ENCODE peak calls at places on chromosomes 12 and 14, in eight cellular contexts. One of them, this sample, is unnamed.

GRCh38 chr14:54675236-54676125 is 108.6 kb downstream of the SAMD4A start:
- DNase-seq in stimulated activated CD4-positive, alpha-beta T cell treated with anti-CD3 and anti-CD28 coated beads, TNF-alpha, amount 100 ng/mL, for 48 hours: no peak
- DNase-seq in B cell: no peak
- DNase-seq in RPMI7951: no peak
- DNase-seq in activated CD4-positive, CD25-positive, alpha-beta regulatory T cell: no peak
- DNase-seq in GM19239: no peak
- DNase-seq in retinal pigment epithelial cell: no peak
- DNase-seq in lower lobe of right lung: no peak
- DNase-seq in this sample: no peak

GRCh38 chr12:104687823-104688573 is 231.2 kb downstream of the CHST11 start:
- DNase-seq in activated CD4-positive, CD25-positive, alpha-beta regulatory T cell: no peak
- DNase-seq in B cell: no peak
- DNase-seq in GM19239: no peak
- DNase-seq in RPMI7951: no peak
- DNase-seq in lower lobe of right lung: no peak
- DNase-seq in stimulated activated CD4-positive, alpha-beta T cell treated with anti-CD3 and anti-CD28 coated beads, TNF-alpha, amount 100 ng/mL, for 48 hours: no peak
- DNase-seq in retinal pigment epithelial cell: no peak
- DNase-seq in this sample: peak

GRCh38 chr12:24853094-24853493 is 95.8 kb downstream of the BCAT1 start:
- DNase-seq in retinal pigment epithelial cell: no peak
- DNase-seq in GM19239: no peak
- DNase-seq in B cell: no peak
- DNase-seq in stimulated activated CD4-positive, alpha-beta T cell treated with anti-CD3 and anti-CD28 coated beads, TNF-alpha, amount 100 ng/mL, for 48 hours: no peak
- DNase-seq in activated CD4-positive, CD25-positive, alpha-beta regulatory T cell: no peak
- DNase-seq in RPMI7951: no peak
- DNase-seq in lower lobe of right lung: no peak
- DNase-seq in this sample: no peak

GRCh38 chr12:2637371-2637770 is 157.4 kb upstream of the FKBP4 start:
- DNase-seq in retinal pigment epithelial cell: no peak
- DNase-seq in stimulated activated CD4-positive, alpha-beta T cell treated with anti-CD3 and anti-CD28 coated beads, TNF-alpha, amount 100 ng/mL, for 48 hours: no peak
- DNase-seq in activated CD4-positive, CD25-positive, alpha-beta regulatory T cell: no peak
- DNase-seq in GM19239: no peak
- DNase-seq in RPMI7951: no peak
- DNase-seq in lower lobe of right lung: no peak
- DNase-seq in B cell: no peak
- DNase-seq in this sample: no peak

GRCh38 chr14:78747809-78748208 is 577.6 kb downstream of the NRXN3 start:
- DNase-seq in B cell: no peak
- DNase-seq in RPMI7951: no peak
- DNase-seq in retinal pigment epithelial cell: no peak
- DNase-seq in activated CD4-positive, CD25-positive, alpha-beta regulatory T cell: no peak
- DNase-seq in GM19239: no peak
- DNase-seq in stimulated activated CD4-positive, alpha-beta T cell treated with anti-CD3 and anti-CD28 coated beads, TNF-alpha, amount 100 ng/mL, for 48 hours: no peak
- DNase-seq in lower lobe of right lung: no peak
- DNase-seq in this sample: no peak

GRCh38 chr12:118060301-118061010 is 523 bp downstream of the WSB2 start:
- DNase-seq in lower lobe of right lung: peak
- DNase-seq in GM19239: peak
- DNase-seq in RPMI7951: peak
- DNase-seq in stimulated activated CD4-positive, alpha-beta T cell treated with anti-CD3 and anti-CD28 coated beads, TNF-alpha, amount 100 ng/mL, for 48 hours: no peak
- DNase-seq in retinal pigment epithelial cell: no peak
- DNase-seq in activated CD4-positive, CD25-positive, alpha-beta regulatory T cell: no peak
- DNase-seq in B cell: peak
- DNase-seq in this sample: peak

GRCh38 chr14:42665083-42665482 is 1058.4 kb downstream of the LRFN5 start:
- DNase-seq in GM19239: no peak
- DNase-seq in activated CD4-positive, CD25-positive, alpha-beta regulatory T cell: no peak
- DNase-seq in lower lobe of right lung: no peak
- DNase-seq in B cell: no peak
- DNase-seq in retinal pigment epithelial cell: peak
- DNase-seq in RPMI7951: no peak
- DNase-seq in stimulated activated CD4-positive, alpha-beta T cell treated with anti-CD3 and anti-CD28 coated beads, TNF-alpha, amount 100 ng/mL, for 48 hours: no peak
- DNase-seq in this sample: no peak

GRCh38 chr14:103370087-103370486 is 15.1 kb upstream of the MARK3 start:
- DNase-seq in RPMI7951: no peak
- DNase-seq in retinal pigment epithelial cell: no peak
- DNase-seq in GM19239: no peak
- DNase-seq in stimulated activated CD4-positive, alpha-beta T cell treated with anti-CD3 and anti-CD28 coated beads, TNF-alpha, amount 100 ng/mL, for 48 hours: no peak
- DNase-seq in B cell: no peak
- DNase-seq in lower lobe of right lung: no peak
- DNase-seq in activated CD4-positive, CD25-positive, alpha-beta regulatory T cell: no peak
- DNase-seq in this sample: no peak

GRCh38 chr14:74504874-74505617 is 11.5 kb downstream of the ISCA2 start:
- DNase-seq in B cell: no peak
- DNase-seq in RPMI7951: no peak
- DNase-seq in lower lobe of right lung: no peak
- DNase-seq in stimulated activated CD4-positive, alpha-beta T cell treated with anti-CD3 and anti-CD28 coated beads, TNF-alpha, amount 100 ng/mL, for 48 hours: no peak
- DNase-seq in GM19239: no peak
- DNase-seq in retinal pigment epithelial cell: no peak
- DNase-seq in activated CD4-positive, CD25-positive, alpha-beta regulatory T cell: no peak
- DNase-seq in this sample: no peak

GRCh38 chr14:53509227-53509822 is 356.2 kb upstream of the DDHD1 start:
- DNase-seq in activated CD4-positive, CD25-positive, alpha-beta regulatory T cell: no peak
- DNase-seq in lower lobe of right lung: no peak
- DNase-seq in GM19239: no peak
- DNase-seq in stimulated activated CD4-positive, alpha-beta T cell treated with anti-CD3 and anti-CD28 coated beads, TNF-alpha, amount 100 ng/mL, for 48 hours: no peak
- DNase-seq in B cell: no peak
- DNase-seq in retinal pigment epithelial cell: no peak
- DNase-seq in RPMI7951: no peak
- DNase-seq in this sample: no peak

GRCh38 chr12:12505544-12506501 is 56.8 kb downstream of the DUSP16 start:
- DNase-seq in GM19239: peak
- DNase-seq in activated CD4-positive, CD25-positive, alpha-beta regulatory T cell: no peak
- DNase-seq in retinal pigment epithelial cell: no peak
- DNase-seq in stimulated activated CD4-positive, alpha-beta T cell treated with anti-CD3 and anti-CD28 coated beads, TNF-alpha, amount 100 ng/mL, for 48 hours: no peak
- DNase-seq in B cell: no peak
- DNase-seq in RPMI7951: peak
- DNase-seq in lower lobe of right lung: no peak
- DNase-seq in this sample: peak

GRCh38 chr12:19382111-19382526 is 57.2 kb upstream of the AEBP2 start:
- DNase-seq in B cell: no peak
- DNase-seq in lower lobe of right lung: no peak
- DNase-seq in stimulated activated CD4-positive, alpha-beta T cell treated with anti-CD3 and anti-CD28 coated beads, TNF-alpha, amount 100 ng/mL, for 48 hours: peak
- DNase-seq in RPMI7951: peak
- DNase-seq in retinal pigment epithelial cell: peak
- DNase-seq in activated CD4-positive, CD25-positive, alpha-beta regulatory T cell: no peak
- DNase-seq in GM19239: no peak
- DNase-seq in this sample: peak

GRCh38 chr12:3177778-3178435 is 100.7 kb downstream of the TSPAN9 start:
- DNase-seq in retinal pigment epithelial cell: no peak
- DNase-seq in GM19239: no peak
- DNase-seq in B cell: peak
- DNase-seq in stimulated activated CD4-positive, alpha-beta T cell treated with anti-CD3 and anti-CD28 coated beads, TNF-alpha, amount 100 ng/mL, for 48 hours: no peak
- DNase-seq in RPMI7951: no peak
- DNase-seq in activated CD4-positive, CD25-positive, alpha-beta regulatory T cell: no peak
- DNase-seq in lower lobe of right lung: no peak
- DNase-seq in this sample: no peak

GRCh38 chr12:103929051-103929908 is 930 bp upstream of the HSP90B1 start:
- DNase-seq in activated CD4-positive, CD25-positive, alpha-beta regulatory T cell: peak
- DNase-seq in retinal pigment epithelial cell: peak
- DNase-seq in B cell: peak
- DNase-seq in RPMI7951: peak
- DNase-seq in stimulated activated CD4-positive, alpha-beta T cell treated with anti-CD3 and anti-CD28 coated beads, TNF-alpha, amount 100 ng/mL, for 48 hours: no peak
- DNase-seq in lower lobe of right lung: peak
- DNase-seq in GM19239: no peak
- DNase-seq in this sample: peak

GRCh38 chr12:88553941-88554658 is 26.2 kb downstream of the KITLG start:
- DNase-seq in GM19239: no peak
- DNase-seq in B cell: no peak
- DNase-seq in lower lobe of right lung: no peak
- DNase-seq in activated CD4-positive, CD25-positive, alpha-beta regulatory T cell: no peak
- DNase-seq in stimulated activated CD4-positive, alpha-beta T cell treated with anti-CD3 and anti-CD28 coated beads, TNF-alpha, amount 100 ng/mL, for 48 hours: no peak
- DNase-seq in RPMI7951: peak
- DNase-seq in retinal pigment epithelial cell: peak
- DNase-seq in this sample: no peak

GRCh38 chr14:64952598-64953309 is 10.2 kb upstream of the GPX2 start:
- DNase-seq in RPMI7951: no peak
- DNase-seq in GM19239: peak
- DNase-seq in B cell: no peak
- DNase-seq in stimulated activated CD4-positive, alpha-beta T cell treated with anti-CD3 and anti-CD28 coated beads, TNF-alpha, amount 100 ng/mL, for 48 hours: no peak
- DNase-seq in lower lobe of right lung: no peak
- DNase-seq in retinal pigment epithelial cell: no peak
- DNase-seq in activated CD4-positive, CD25-positive, alpha-beta regulatory T cell: no peak
- DNase-seq in this sample: no peak

GRCh38 chr14:95255487-95255886 is 64.2 kb downstream of the CLMN start:
- DNase-seq in activated CD4-positive, CD25-positive, alpha-beta regulatory T cell: no peak
- DNase-seq in stimulated activated CD4-positive, alpha-beta T cell treated with anti-CD3 and anti-CD28 coated beads, TNF-alpha, amount 100 ng/mL, for 48 hours: no peak
- DNase-seq in GM19239: no peak
- DNase-seq in B cell: no peak
- DNase-seq in RPMI7951: peak
- DNase-seq in retinal pigment epithelial cell: peak
- DNase-seq in lower lobe of right lung: peak
- DNase-seq in this sample: peak

GRCh38 chr14:59344711-59345455 is 120.3 kb downstream of the GPR135 start:
- DNase-seq in GM19239: no peak
- DNase-seq in B cell: no peak
- DNase-seq in stimulated activated CD4-positive, alpha-beta T cell treated with anti-CD3 and anti-CD28 coated beads, TNF-alpha, amount 100 ng/mL, for 48 hours: no peak
- DNase-seq in activated CD4-positive, CD25-positive, alpha-beta regulatory T cell: no peak
- DNase-seq in RPMI7951: no peak
- DNase-seq in lower lobe of right lung: no peak
- DNase-seq in retinal pigment epithelial cell: no peak
- DNase-seq in this sample: no peak

GRCh38 chr12:2640281-2640680 is 154.5 kb upstream of the FKBP4 start:
- DNase-seq in lower lobe of right lung: no peak
- DNase-seq in activated CD4-positive, CD25-positive, alpha-beta regulatory T cell: no peak
- DNase-seq in RPMI7951: no peak
- DNase-seq in B cell: no peak
- DNase-seq in GM19239: no peak
- DNase-seq in stimulated activated CD4-positive, alpha-beta T cell treated with anti-CD3 and anti-CD28 coated beads, TNF-alpha, amount 100 ng/mL, for 48 hours: no peak
- DNase-seq in retinal pigment epithelial cell: no peak
- DNase-seq in this sample: no peak

GRCh38 chr12:56375598-56376434 is 13.2 kb upstream of the APOF start:
- DNase-seq in RPMI7951: no peak
- DNase-seq in stimulated activated CD4-positive, alpha-beta T cell treated with anti-CD3 and anti-CD28 coated beads, TNF-alpha, amount 100 ng/mL, for 48 hours: no peak
- DNase-seq in B cell: peak
- DNase-seq in activated CD4-positive, CD25-positive, alpha-beta regulatory T cell: no peak
- DNase-seq in GM19239: no peak
- DNase-seq in lower lobe of right lung: no peak
- DNase-seq in retinal pigment epithelial cell: no peak
- DNase-seq in this sample: no peak

GRCh38 chr14:59254146-59254910 is 65.9 kb downstream of the DAAM1 start:
- DNase-seq in RPMI7951: peak
- DNase-seq in GM19239: no peak
- DNase-seq in lower lobe of right lung: peak
- DNase-seq in retinal pigment epithelial cell: no peak
- DNase-seq in activated CD4-positive, CD25-positive, alpha-beta regulatory T cell: no peak
- DNase-seq in B cell: no peak
- DNase-seq in stimulated activated CD4-positive, alpha-beta T cell treated with anti-CD3 and anti-CD28 coated beads, TNF-alpha, amount 100 ng/mL, for 48 hours: no peak
- DNase-seq in this sample: no peak

GRCh38 chr12:131675126-131676080 is 35.5 kb upstream of the SFSWAP start:
- DNase-seq in retinal pigment epithelial cell: no peak
- DNase-seq in RPMI7951: no peak
- DNase-seq in stimulated activated CD4-positive, alpha-beta T cell treated with anti-CD3 and anti-CD28 coated beads, TNF-alpha, amount 100 ng/mL, for 48 hours: no peak
- DNase-seq in B cell: no peak
- DNase-seq in GM19239: no peak
- DNase-seq in activated CD4-positive, CD25-positive, alpha-beta regulatory T cell: no peak
- DNase-seq in lower lobe of right lung: no peak
- DNase-seq in this sample: no peak

GRCh38 chr12:109999649-109999971 is 380 bp downstream of the ANKRD13A start:
- DNase-seq in RPMI7951: no peak
- DNase-seq in stimulated activated CD4-positive, alpha-beta T cell treated with anti-CD3 and anti-CD28 coated beads, TNF-alpha, amount 100 ng/mL, for 48 hours: no peak
- DNase-seq in activated CD4-positive, CD25-positive, alpha-beta regulatory T cell: no peak
- DNase-seq in lower lobe of right lung: peak
- DNase-seq in retinal pigment epithelial cell: no peak
- DNase-seq in B cell: no peak
- DNase-seq in GM19239: no peak
- DNase-seq in this sample: no peak

GRCh38 chr14:80356413-80356812 is 145.1 kb upstream of the DIO2 start:
- DNase-seq in stimulated activated CD4-positive, alpha-beta T cell treated with anti-CD3 and anti-CD28 coated beads, TNF-alpha, amount 100 ng/mL, for 48 hours: no peak
- DNase-seq in lower lobe of right lung: no peak
- DNase-seq in retinal pigment epithelial cell: no peak
- DNase-seq in activated CD4-positive, CD25-positive, alpha-beta regulatory T cell: no peak
- DNase-seq in GM19239: no peak
- DNase-seq in B cell: no peak
- DNase-seq in RPMI7951: peak
- DNase-seq in this sample: no peak

GRCh38 chr12:87849074-87849473 is 180.1 kb downstream of the C12orf50 start:
- DNase-seq in retinal pigment epithelial cell: no peak
- DNase-seq in RPMI7951: no peak
- DNase-seq in B cell: no peak
- DNase-seq in stimulated activated CD4-positive, alpha-beta T cell treated with anti-CD3 and anti-CD28 coated beads, TNF-alpha, amount 100 ng/mL, for 48 hours: no peak
- DNase-seq in lower lobe of right lung: no peak
- DNase-seq in GM19239: no peak
- DNase-seq in activated CD4-positive, CD25-positive, alpha-beta regulatory T cell: no peak
- DNase-seq in this sample: no peak

GRCh38 chr12:51819851-51820720 is 28.4 kb downstream of the FIGNL2 start:
- DNase-seq in B cell: no peak
- DNase-seq in activated CD4-positive, CD25-positive, alpha-beta regulatory T cell: no peak
- DNase-seq in stimulated activated CD4-positive, alpha-beta T cell treated with anti-CD3 and anti-CD28 coated beads, TNF-alpha, amount 100 ng/mL, for 48 hours: peak
- DNase-seq in retinal pigment epithelial cell: no peak
- DNase-seq in RPMI7951: peak
- DNase-seq in GM19239: no peak
- DNase-seq in lower lobe of right lung: peak
- DNase-seq in this sample: no peak

GRCh38 chr12:109879332-109880048 is 851 bp downstream of the GLTP start:
- DNase-seq in retinal pigment epithelial cell: no peak
- DNase-seq in GM19239: no peak
- DNase-seq in RPMI7951: no peak
- DNase-seq in lower lobe of right lung: no peak
- DNase-seq in B cell: peak
- DNase-seq in stimulated activated CD4-positive, alpha-beta T cell treated with anti-CD3 and anti-CD28 coated beads, TNF-alpha, amount 100 ng/mL, for 48 hours: no peak
- DNase-seq in activated CD4-positive, CD25-positive, alpha-beta regulatory T cell: no peak
- DNase-seq in this sample: no peak

GRCh38 chr14:45015133-45015532 is 53.1 kb downstream of the TOGARAM1 start:
- DNase-seq in RPMI7951: no peak
- DNase-seq in retinal pigment epithelial cell: no peak
- DNase-seq in stimulated activated CD4-positive, alpha-beta T cell treated with anti-CD3 and anti-CD28 coated beads, TNF-alpha, amount 100 ng/mL, for 48 hours: no peak
- DNase-seq in GM19239: no peak
- DNase-seq in B cell: no peak
- DNase-seq in activated CD4-positive, CD25-positive, alpha-beta regulatory T cell: no peak
- DNase-seq in lower lobe of right lung: no peak
- DNase-seq in this sample: no peak

GRCh38 chr14:94571950-94572349 is 9.3 kb upstream of the SERPINA5 start:
- DNase-seq in B cell: no peak
- DNase-seq in activated CD4-positive, CD25-positive, alpha-beta regulatory T cell: no peak
- DNase-seq in RPMI7951: peak
- DNase-seq in retinal pigment epithelial cell: no peak
- DNase-seq in lower lobe of right lung: no peak
- DNase-seq in GM19239: no peak
- DNase-seq in stimulated activated CD4-positive, alpha-beta T cell treated with anti-CD3 and anti-CD28 coated beads, TNF-alpha, amount 100 ng/mL, for 48 hours: no peak
- DNase-seq in this sample: no peak

GRCh38 chr14:25006961-25007795 is 42.8 kb downstream of the STXBP6 start:
- DNase-seq in stimulated activated CD4-positive, alpha-beta T cell treated with anti-CD3 and anti-CD28 coated beads, TNF-alpha, amount 100 ng/mL, for 48 hours: no peak
- DNase-seq in RPMI7951: peak
- DNase-seq in GM19239: no peak
- DNase-seq in lower lobe of right lung: no peak
- DNase-seq in activated CD4-positive, CD25-positive, alpha-beta regulatory T cell: no peak
- DNase-seq in retinal pigment epithelial cell: peak
- DNase-seq in B cell: no peak
- DNase-seq in this sample: no peak

GRCh38 chr12:96989916-96990315 is 82.9 kb downstream of the NEDD1 start:
- DNase-seq in GM19239: no peak
- DNase-seq in retinal pigment epithelial cell: no peak
- DNase-seq in RPMI7951: no peak
- DNase-seq in B cell: peak
- DNase-seq in activated CD4-positive, CD25-positive, alpha-beta regulatory T cell: no peak
- DNase-seq in lower lobe of right lung: no peak
- DNase-seq in stimulated activated CD4-positive, alpha-beta T cell treated with anti-CD3 and anti-CD28 coated beads, TNF-alpha, amount 100 ng/mL, for 48 hours: no peak
- DNase-seq in this sample: no peak

GRCh38 chr14:61623927-61624326 is 71.4 kb upstream of the HIF1A start:
- DNase-seq in B cell: no peak
- DNase-seq in retinal pigment epithelial cell: no peak
- DNase-seq in lower lobe of right lung: no peak
- DNase-seq in RPMI7951: no peak
- DNase-seq in GM19239: no peak
- DNase-seq in stimulated activated CD4-positive, alpha-beta T cell treated with anti-CD3 and anti-CD28 coated beads, TNF-alpha, amount 100 ng/mL, for 48 hours: no peak
- DNase-seq in activated CD4-positive, CD25-positive, alpha-beta regulatory T cell: no peak
- DNase-seq in this sample: no peak

GRCh38 chr14:88492272-88493089 is 62.3 kb downstream of the PTPN21 start:
- DNase-seq in lower lobe of right lung: no peak
- DNase-seq in stimulated activated CD4-positive, alpha-beta T cell treated with anti-CD3 and anti-CD28 coated beads, TNF-alpha, amount 100 ng/mL, for 48 hours: peak
- DNase-seq in RPMI7951: peak
- DNase-seq in retinal pigment epithelial cell: peak
- DNase-seq in GM19239: peak
- DNase-seq in B cell: peak
- DNase-seq in activated CD4-positive, CD25-positive, alpha-beta regulatory T cell: peak
- DNase-seq in this sample: peak

GRCh38 chr14:91417983-91418386 is 365 bp upstream of the CCDC88C start:
- DNase-seq in GM19239: no peak
- DNase-seq in retinal pigment epithelial cell: no peak
- DNase-seq in B cell: peak
- DNase-seq in stimulated activated CD4-positive, alpha-beta T cell treated with anti-CD3 and anti-CD28 coated beads, TNF-alpha, amount 100 ng/mL, for 48 hours: no peak
- DNase-seq in RPMI7951: no peak
- DNase-seq in activated CD4-positive, CD25-positive, alpha-beta regulatory T cell: peak
- DNase-seq in lower lobe of right lung: peak
- DNase-seq in this sample: no peak

This sample was measured in T-helper 2 cell treated with Interferon-gamma antibody and Interleukin-4, amounts not matched to agents 5 μg/mL and 100 μg/mL, for 36 hours.